ENCODE peak calls at places on chromosomes 16 and 17, in four cellular contexts. One of them, this sample, is unnamed.

GRCh38 chr17:64614266-64615011 is 47.7 kb downstream of the SMURF2 start:
- DNase-seq in prostate gland: no peak
- DNase-seq in H1: no peak
- DNase-seq in GM12891: no peak
- DNase-seq in this sample: no peak

GRCh38 chr17:63984206-63984605 is 11.5 kb upstream of the SCN4A start:
- DNase-seq in prostate gland: no peak
- DNase-seq in H1: no peak
- DNase-seq in GM12891: no peak
- DNase-seq in this sample: no peak

GRCh38 chr16:70574595-70575271 is 51.1 kb downstream of the SF3B3 start:
- DNase-seq in H1: no peak
- DNase-seq in GM12891: no peak
- DNase-seq in prostate gland: no peak
- DNase-seq in this sample: no peak

GRCh38 chr17:7705269-7706255 is 560 bp downstream of the EFNB3 start:
- DNase-seq in H1: no peak
- DNase-seq in GM12891: no peak
- DNase-seq in prostate gland: no peak
- DNase-seq in this sample: no peak

GRCh38 chr17:49362723-49363117 is 670 bp upstream of the ZNF652 start:
- DNase-seq in prostate gland: no peak
- DNase-seq in GM12891: no peak
- DNase-seq in H1: no peak
- DNase-seq in this sample: no peak

GRCh38 chr17:80937501-80938356 is 53.9 kb upstream of the CHMP6 start:
- DNase-seq in H1: no peak
- DNase-seq in GM12891: no peak
- DNase-seq in prostate gland: no peak
- DNase-seq in this sample: no peak

GRCh38 chr17:36628576-36628975 is 27.2 kb downstream of the MRM1 start:
- DNase-seq in H1: no peak
- DNase-seq in GM12891: no peak
- DNase-seq in prostate gland: no peak
- DNase-seq in this sample: no peak

GRCh38 chr17:12719948-12720347 is 54.3 kb downstream of the MYOCD start:
- DNase-seq in H1: no peak
- DNase-seq in prostate gland: no peak
- DNase-seq in GM12891: no peak
- DNase-seq in this sample: no peak

GRCh38 chr17:27207073-27207511 is 86.8 kb upstream of the WSB1 start:
- DNase-seq in prostate gland: no peak
- DNase-seq in H1: no peak
- DNase-seq in GM12891: no peak
- DNase-seq in this sample: no peak

GRCh38 chr17:76000016-76000754 is 470 bp upstream of the CDK3 start:
- DNase-seq in GM12891: peak
- DNase-seq in H1: peak
- DNase-seq in prostate gland: peak
- DNase-seq in this sample: no peak
- TF ChIP-seq POLR2AphosphoS5 in GM12891: no peak
- TF ChIP-seq POLR2AphosphoS5 in H1: no peak
- TF ChIP-seq POLR2AphosphoS5 in prostate gland: peak
- TF ChIP-seq POLR2AphosphoS5 in this sample: no peak

GRCh38 chr16:9070295-9070694 is 21.1 kb upstream of the HAPSTR1 start:
- DNase-seq in prostate gland: no peak
- DNase-seq in GM12891: no peak
- DNase-seq in H1: no peak
- DNase-seq in this sample: no peak
- TF ChIP-seq POLR2AphosphoS5 in prostate gland: no peak
- TF ChIP-seq POLR2AphosphoS5 in GM12891: no peak
- TF ChIP-seq POLR2AphosphoS5 in H1: no peak
- TF ChIP-seq POLR2AphosphoS5 in this sample: no peak

GRCh38 chr16:2210009-2210332 is 692 bp downstream of the BRICD5 start:
- DNase-seq in prostate gland: no peak
- DNase-seq in GM12891: no peak
- DNase-seq in H1: no peak
- DNase-seq in this sample: no peak

GRCh38 chr16:2211923-2212347 is 1.3 kb upstream of the BRICD5 start:
- DNase-seq in H1: no peak
- DNase-seq in GM12891: no peak
- DNase-seq in prostate gland: no peak
- DNase-seq in this sample: no peak

GRCh38 chr16:2208772-2209171 is 1.9 kb downstream of the BRICD5 start:
- DNase-seq in GM12891: no peak
- DNase-seq in H1: no peak
- DNase-seq in prostate gland: no peak
- DNase-seq in this sample: no peak

GRCh38 chr16:2209258-2210008 is 1.2 kb downstream of the BRICD5 start:
- DNase-seq in GM12891: no peak
- DNase-seq in H1: no peak
- DNase-seq in prostate gland: no peak
- DNase-seq in this sample: no peak

GRCh38 chr16:2210386-2211365 is at the start of gene BRICD5:
- DNase-seq in H1: no peak
- DNase-seq in prostate gland: no peak
- DNase-seq in GM12891: no peak
- DNase-seq in this sample: no peak
- TF ChIP-seq POLR2AphosphoS5 in H1: peak
- TF ChIP-seq POLR2AphosphoS5 in prostate gland: no peak
- TF ChIP-seq POLR2AphosphoS5 in GM12891: peak
- TF ChIP-seq POLR2AphosphoS5 in this sample: no peak

GRCh38 chr16:15521758-15522509 is 87.5 kb downstream of the BMERB1 start:
- DNase-seq in prostate gland: no peak
- DNase-seq in GM12891: no peak
- DNase-seq in H1: no peak
- DNase-seq in this sample: no peak
- TF ChIP-seq POLR2AphosphoS5 in prostate gland: no peak
- TF ChIP-seq POLR2AphosphoS5 in GM12891: no peak
- TF ChIP-seq POLR2AphosphoS5 in H1: no peak
- TF ChIP-seq POLR2AphosphoS5 in this sample: no peak

GRCh38 chr16:27366687-27367462 is 35.1 kb upstream of the IL21R start:
- DNase-seq in H1: no peak
- DNase-seq in GM12891: no peak
- DNase-seq in prostate gland: no peak
- DNase-seq in this sample: no peak

GRCh38 chr16:27369806-27370205 is 32.2 kb upstream of the IL21R start:
- DNase-seq in GM12891: no peak
- DNase-seq in H1: no peak
- DNase-seq in prostate gland: no peak
- DNase-seq in this sample: no peak

GRCh38 chr16:27368358-27368722 is 33.6 kb upstream of the IL21R start:
- DNase-seq in prostate gland: no peak
- DNase-seq in H1: no peak
- DNase-seq in GM12891: no peak
- DNase-seq in this sample: no peak

GRCh38 chr16:27365142-27366089 is 36.6 kb upstream of the IL21R start:
- DNase-seq in H1: no peak
- DNase-seq in prostate gland: no peak
- DNase-seq in GM12891: no peak
- DNase-seq in this sample: no peak

DNA sequence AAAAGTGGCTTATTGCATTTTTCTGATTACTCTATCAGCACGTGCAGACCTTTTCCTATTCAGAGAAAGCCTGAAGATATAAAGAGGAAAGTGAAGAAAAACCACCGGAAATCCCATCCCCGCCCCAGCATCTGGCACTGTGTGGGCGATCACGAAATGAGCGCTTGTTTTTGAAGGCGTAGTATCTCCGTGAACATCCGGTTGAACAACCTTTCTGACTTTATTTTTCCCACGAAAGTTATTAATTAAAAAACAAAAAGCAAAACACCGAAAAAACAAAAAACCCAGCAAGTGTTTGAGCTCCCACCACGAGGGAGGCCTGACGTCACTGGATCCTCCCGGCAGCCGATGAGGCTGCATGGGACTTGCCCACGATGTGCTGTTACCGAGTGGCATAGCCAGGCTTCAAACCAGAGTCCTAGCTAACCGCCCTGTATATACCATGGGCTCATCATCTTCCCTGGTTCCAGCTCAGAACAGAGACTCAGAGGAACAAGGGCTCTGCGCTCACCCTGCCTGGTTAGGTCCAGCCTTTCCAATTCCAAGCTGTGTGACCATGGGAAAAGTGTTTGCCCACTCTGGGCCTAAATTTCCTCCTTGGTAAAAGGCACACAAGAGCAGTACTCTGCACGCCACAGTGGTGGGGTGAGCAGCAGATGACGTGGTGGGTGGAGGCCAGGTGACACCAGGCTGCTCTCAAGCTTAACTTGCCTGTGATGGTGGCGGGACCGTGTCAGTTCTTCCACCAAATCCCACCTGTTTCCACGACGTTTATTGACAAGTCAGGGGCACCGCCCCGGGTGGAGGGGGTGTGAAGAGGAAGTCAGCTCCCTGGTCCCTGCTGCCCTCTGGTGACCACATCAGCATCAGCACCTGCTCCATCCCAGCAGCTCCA is 34.3 kb upstream of the IL21R start:
- DNase-seq in GM12891: peak
- DNase-seq in prostate gland: peak
- DNase-seq in H1: peak
- DNase-seq in this sample: peak
- TF ChIP-seq POLR2AphosphoS5 in GM12891: peak
- TF ChIP-seq POLR2AphosphoS5 in prostate gland: no peak
- TF ChIP-seq POLR2AphosphoS5 in H1: no peak
- TF ChIP-seq POLR2AphosphoS5 in this sample: no peak

GRCh38 chr17:75511610-75512575 is 3.4 kb downstream of the CASKIN2 start:
- DNase-seq in prostate gland: no peak
- DNase-seq in GM12891: no peak
- DNase-seq in H1: no peak
- DNase-seq in this sample: no peak
- TF ChIP-seq POLR2AphosphoS5 in prostate gland: no peak
- TF ChIP-seq POLR2AphosphoS5 in GM12891: no peak
- TF ChIP-seq POLR2AphosphoS5 in H1: no peak
- TF ChIP-seq POLR2AphosphoS5 in this sample: no peak